ENCODE peak calls at places on chromosomes 12 and 14, in four cellular contexts. T is AG04449, H is T-helper 17 cell, S is SK-MEL-5. L is an unnamed sample.

GRCh38 chr12:51549637-51550036 is 41.4 kb upstream of the SCN8A start:
- DNase-seq in T (peak; percentile 7), H (no peak), S (no peak), L (no peak)

GRCh38 chr12:30783946-30784345 is 29.2 kb upstream of the CAPRIN2 start:
- DNase-seq in T (no peak), H (no peak), S (no peak), L (no peak)

GRCh38 chr12:7060353-7060954 is at the start of gene C1S:
- DNase-seq in T (peak; percentile 96), H (no peak), S (peak; percentile 91), L (no peak)

GRCh38 chr14:21039585-21040369 is 2.4 kb upstream of the RNASE7 start:
- DNase-seq in T (peak; percentile 29), H (no peak), S (peak; percentile 84), L (peak; percentile 27)

GRCh38 chr12:15590180-15590826 is 198.9 kb downstream of the EPS8 start:
- DNase-seq in T (no peak), H (peak; percentile 17), S (peak; percentile 84), L (peak; percentile 60)

GRCh38 chr12:48977290-48978281 is 536 bp upstream of the WNT1 start:
- DNase-seq in T (no peak), H (peak; percentile 88), S (peak; percentile 61), L (peak; percentile 65)

GRCh38 chr12:2016862-2017723 is 12.8 kb upstream of the DCP1B start:
- DNase-seq in T (no peak), H (no peak), S (no peak), L (no peak)

GRCh38 chr12:49292729-49293055 is 2.3 kb upstream of the PRPH start:
- DNase-seq in T (no peak), H (no peak), S (no peak), L (no peak)

GRCh38 chr12:45732250-45732649 is 2.7 kb downstream of the ARID2 start:
- DNase-seq in T (no peak), H (no peak), S (no peak), L (peak; percentile 75)

GRCh38 chr14:33943484-33943883 is 7.4 kb downstream of the EGLN3 start:
- DNase-seq in T (no peak), H (no peak), S (no peak), L (no peak)

GRCh38 chr12:67430708-67431335 is 161.7 kb downstream of the CAND1 start:
- DNase-seq in T (no peak), H (no peak), S (peak; percentile 52), L (no peak)

GRCh38 chr14:106556665-106557289 is 1030.4 kb downstream of the TMEM121 start:
- DNase-seq in T (no peak), H (peak; percentile 71), S (peak; percentile 73), L (peak; percentile 46)

GRCh38 chr14:106518054-106518943 is 991.9 kb downstream of the TMEM121 start:
- DNase-seq in T (no peak), H (peak; percentile 82), S (peak; percentile 58), L (peak; percentile 62)

L was measured in MM.1S.